ENCODE peak calls at places on chromosomes 3 and 15, in four cellular contexts. One of them, this sample, is unnamed.
A peak's percentile ranks its signal among the peaks of the same experiment; 100 is the strongest.

GRCh38 chr3:134643150-134643675 is 7.6 kb downstream of the KY start:
- DNase-seq in HCT116: no peak
- DNase-seq in GM12878: no peak
- DNase-seq in K562: no peak
- DNase-seq in this sample: peak; percentile 37

GRCh38 chr3:114519415-114519814 is 225.6 kb downstream of the TIGIT start:
- DNase-seq in HCT116: no peak
- DNase-seq in GM12878: peak; percentile 26
- DNase-seq in K562: no peak
- DNase-seq in this sample: no peak

GRCh38 chr15:50819344-50819743 is 53.8 kb upstream of the SPPL2A start:
- DNase-seq in HCT116: no peak
- DNase-seq in GM12878: no peak
- DNase-seq in K562: no peak
- DNase-seq in this sample: no peak

GRCh38 chr3:42714151-42714852 is 11.7 kb upstream of the HHATL start:
- DNase-seq in HCT116: no peak
- DNase-seq in GM12878: no peak
- DNase-seq in K562: no peak
- DNase-seq in this sample: no peak

GRCh38 chr3:81425198-81425868 is 336.1 kb downstream of the GBE1 start:
- DNase-seq in HCT116: no peak
- DNase-seq in GM12878: no peak
- DNase-seq in K562: no peak
- DNase-seq in this sample: no peak

GRCh38 chr3:66039590-66039887 is 821 bp upstream of the MAGI1 start:
- DNase-seq in HCT116: no peak
- DNase-seq in GM12878: no peak
- DNase-seq in K562: peak; percentile 17
- DNase-seq in this sample: no peak

GRCh38 chr3:134874737-134875413 is 79.8 kb downstream of the EPHB1 start:
- DNase-seq in HCT116: no peak
- DNase-seq in GM12878: no peak
- DNase-seq in K562: no peak
- DNase-seq in this sample: no peak

GRCh38 chr3:71210257-71211002 is 373.1 kb downstream of the FOXP1 start:
- DNase-seq in HCT116: no peak
- DNase-seq in GM12878: no peak
- DNase-seq in K562: peak; percentile 19
- DNase-seq in this sample: no peak

GRCh38 chr3:2873986-2874385 is 236.2 kb downstream of the IL5RA start:
- DNase-seq in HCT116: no peak
- DNase-seq in GM12878: no peak
- DNase-seq in K562: no peak
- DNase-seq in this sample: no peak

GRCh38 chr15:76198456-76199105 is 112.7 kb downstream of the ETFA start:
- DNase-seq in HCT116: no peak
- DNase-seq in GM12878: no peak
- DNase-seq in K562: no peak
- DNase-seq in this sample: no peak

GRCh38 chr15:78840661-78841060 is 29.4 kb upstream of the ADAMTS7 start:
- DNase-seq in HCT116: no peak
- DNase-seq in GM12878: no peak
- DNase-seq in K562: no peak
- DNase-seq in this sample: no peak
- TF ChIP-seq EGR1 in HCT116: no peak
- TF ChIP-seq EGR1 in GM12878: no peak
- TF ChIP-seq EGR1 in K562: no peak
- TF ChIP-seq EGR1 in this sample: no peak

GRCh38 chr3:99817047-99817436 is 620 bp upstream of the CMSS1 start:
- DNase-seq in HCT116: no peak
- DNase-seq in GM12878: no peak
- DNase-seq in K562: peak; percentile 25
- DNase-seq in this sample: peak; percentile 51

GRCh38 chr3:99818818-99819217 is 1.2 kb downstream of the CMSS1 start:
- DNase-seq in HCT116: no peak
- DNase-seq in GM12878: no peak
- DNase-seq in K562: no peak
- DNase-seq in this sample: no peak

DNA sequence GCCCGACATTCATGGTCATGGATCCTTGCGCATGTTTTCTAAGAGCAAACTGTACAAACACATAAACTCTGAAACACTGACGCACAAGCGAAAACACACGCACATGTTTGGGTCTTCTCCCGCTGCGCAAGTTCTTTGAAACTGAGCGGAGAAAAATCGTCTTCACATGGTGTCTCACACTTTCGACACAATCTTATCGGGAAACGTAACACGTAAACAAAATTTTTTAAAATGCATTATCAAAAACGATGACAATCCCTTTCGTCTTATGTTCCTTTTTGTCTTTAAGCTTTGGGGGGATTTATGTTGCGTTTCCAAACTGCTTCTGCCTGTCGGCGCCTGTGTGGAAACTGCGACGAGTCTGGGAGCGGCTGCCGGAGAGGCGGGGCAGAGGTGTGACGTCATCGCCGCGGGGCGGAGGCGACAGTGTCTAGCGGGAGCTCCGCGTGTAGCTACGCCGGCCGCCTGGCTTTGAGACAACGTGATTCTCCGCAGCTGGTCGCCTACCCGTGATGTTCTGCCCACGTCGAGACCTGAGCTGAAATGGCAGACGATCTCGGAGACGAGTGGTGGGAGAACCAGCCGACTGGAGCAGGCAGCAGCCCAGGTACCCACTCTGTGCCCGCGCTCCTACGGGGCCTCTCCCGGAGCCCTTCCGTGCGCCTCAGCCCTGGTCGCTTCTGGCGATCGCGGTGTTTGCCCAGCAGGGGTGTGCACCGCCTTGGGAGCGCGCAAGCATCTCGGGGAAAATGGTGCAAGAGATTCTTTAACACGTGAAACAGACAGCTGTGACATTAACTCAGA is at the start of gene CMSS1:
- DNase-seq in HCT116: peak; percentile 83
- DNase-seq in GM12878: peak; percentile 81
- DNase-seq in K562: peak; percentile 84
- DNase-seq in this sample: peak; percentile 58
- TF ChIP-seq POLR2A in HCT116: peak; percentile 51
- TF ChIP-seq POLR2A in GM12878: peak; percentile 95
- TF ChIP-seq POLR2A in K562: peak; percentile 87
- TF ChIP-seq POLR2A in this sample: peak; percentile 78

GRCh38 chr3:58062469-58062868 is 54.2 kb downstream of the FLNB start:
- DNase-seq in HCT116: no peak
- DNase-seq in GM12878: no peak
- DNase-seq in K562: no peak
- DNase-seq in this sample: no peak

GRCh38 chr3:58063022-58063421 is 54.8 kb downstream of the FLNB start:
- DNase-seq in HCT116: no peak
- DNase-seq in GM12878: no peak
- DNase-seq in K562: no peak
- DNase-seq in this sample: no peak

GRCh38 chr3:58058654-58059263 is 50.5 kb downstream of the FLNB start:
- DNase-seq in HCT116: no peak
- DNase-seq in GM12878: no peak
- DNase-seq in K562: no peak
- DNase-seq in this sample: no peak

GRCh38 chr3:58063424-58063823 is 55.2 kb downstream of the FLNB start:
- DNase-seq in HCT116: no peak
- DNase-seq in GM12878: no peak
- DNase-seq in K562: no peak
- DNase-seq in this sample: no peak

GRCh38 chr3:58059349-58060321 is 51.4 kb downstream of the FLNB start:
- DNase-seq in HCT116: no peak
- DNase-seq in GM12878: no peak
- DNase-seq in K562: no peak
- DNase-seq in this sample: no peak
- TF ChIP-seq EGR1 in HCT116: no peak
- TF ChIP-seq EGR1 in GM12878: no peak
- TF ChIP-seq EGR1 in K562: no peak
- TF ChIP-seq EGR1 in this sample: no peak

DNA sequence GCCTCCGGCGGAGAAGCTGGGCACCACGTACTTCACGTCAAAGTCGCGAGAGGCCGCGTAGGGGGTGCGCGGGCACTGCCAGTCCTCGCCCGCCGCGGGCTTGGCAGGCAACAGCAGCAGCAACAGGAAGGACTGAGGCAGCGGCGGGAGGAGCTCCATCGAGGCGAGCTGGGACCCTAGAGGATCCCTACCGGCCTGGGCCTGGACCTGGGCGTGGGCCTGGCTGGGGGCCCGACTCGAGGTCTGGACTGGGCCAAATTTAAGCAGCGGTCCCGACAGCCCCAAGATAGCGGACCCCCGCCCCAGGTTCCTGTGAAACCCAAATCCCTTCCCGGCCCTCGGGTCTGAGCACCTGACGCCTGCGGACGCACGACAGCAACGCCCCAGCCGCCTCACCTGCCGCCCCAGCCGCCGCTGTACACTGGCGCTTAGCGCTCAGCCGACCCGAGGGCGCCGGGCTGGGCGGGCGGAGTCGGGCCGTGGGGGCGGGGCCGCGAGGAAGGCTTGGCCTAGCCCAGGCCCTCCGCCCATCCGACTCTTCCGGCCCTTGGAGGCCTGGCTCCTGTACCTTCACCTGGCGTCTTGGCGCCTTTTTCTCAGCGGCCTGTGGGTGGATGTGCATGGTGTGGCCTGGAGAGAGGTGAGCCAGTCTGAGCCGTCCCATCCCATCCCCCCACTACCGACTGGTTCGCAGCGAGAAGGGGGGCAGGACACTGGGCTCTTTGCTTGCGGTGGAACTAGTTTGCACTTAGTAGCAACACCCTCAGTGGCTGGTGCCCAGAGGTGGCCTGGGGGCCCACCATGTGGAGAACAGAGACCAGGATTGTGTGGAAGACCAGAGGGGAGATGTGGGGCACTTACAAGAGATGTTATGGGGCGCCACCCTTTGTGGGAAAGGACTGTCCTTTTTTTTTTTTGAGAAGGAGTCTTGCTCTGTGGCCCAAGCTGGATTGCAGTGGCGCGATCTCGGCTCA is at the start of gene MST1R:
- DNase-seq in HCT116: peak; percentile 95
- DNase-seq in GM12878: peak; percentile 28
- DNase-seq in K562: peak; percentile 90
- DNase-seq in this sample: peak; percentile 95
- TF ChIP-seq POLR2A in HCT116: peak; percentile 82
- TF ChIP-seq POLR2A in GM12878: peak; percentile 80
- TF ChIP-seq POLR2A in K562: peak; percentile 71
- TF ChIP-seq POLR2A in this sample: no peak

DNA sequence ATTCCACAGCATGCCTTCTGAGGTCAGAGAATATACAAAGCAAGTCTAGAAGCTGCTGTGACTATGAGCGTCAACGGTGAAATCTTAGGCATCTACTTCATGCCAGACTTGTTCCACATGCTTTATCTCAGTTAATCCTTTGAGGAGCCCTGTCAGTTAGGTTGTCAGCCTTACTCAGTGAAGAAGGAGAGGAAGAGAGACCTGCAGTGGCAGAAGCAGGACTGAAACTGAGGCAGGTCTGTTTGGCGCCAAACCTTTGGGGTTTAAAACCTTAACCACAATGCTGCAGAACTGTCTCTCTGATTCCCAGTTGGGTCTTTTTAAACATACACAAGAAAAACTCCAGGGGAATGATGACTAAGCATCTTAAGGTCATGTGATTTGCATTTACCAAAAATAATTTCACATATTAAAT is 139.0 kb upstream of the LIPC start:
- DNase-seq in HCT116: no peak
- DNase-seq in GM12878: peak; percentile 13
- DNase-seq in K562: no peak
- DNase-seq in this sample: no peak
- TF ChIP-seq EGR1 in HCT116: no peak
- TF ChIP-seq EGR1 in GM12878: no peak
- TF ChIP-seq EGR1 in K562: no peak
- TF ChIP-seq EGR1 in this sample: no peak

DNA sequence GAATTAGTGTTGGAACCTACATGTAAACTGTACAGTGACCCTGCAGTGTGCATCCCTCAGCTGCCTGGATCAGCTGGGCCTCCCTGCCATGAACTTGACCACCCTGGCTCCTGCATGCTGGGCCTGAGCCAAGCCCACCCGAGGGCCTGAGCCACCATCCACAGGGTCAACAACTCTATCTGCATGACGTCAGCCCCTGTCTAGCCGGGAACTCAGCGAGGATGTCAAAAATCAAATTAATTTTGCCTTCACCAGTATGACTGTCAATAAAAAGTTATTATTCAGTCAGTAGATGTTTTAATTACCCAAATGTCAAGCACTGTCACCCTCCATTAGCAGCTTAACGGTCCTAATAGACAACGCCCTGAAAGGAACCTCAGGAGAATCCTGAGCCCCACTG is 181.4 kb downstream of the NTRK3 start:
- DNase-seq in HCT116: no peak
- DNase-seq in GM12878: no peak
- DNase-seq in K562: no peak
- DNase-seq in this sample: no peak
- TF ChIP-seq POLR2A in HCT116: no peak
- TF ChIP-seq POLR2A in GM12878: no peak
- TF ChIP-seq POLR2A in K562: no peak
- TF ChIP-seq POLR2A in this sample: no peak

DNA sequence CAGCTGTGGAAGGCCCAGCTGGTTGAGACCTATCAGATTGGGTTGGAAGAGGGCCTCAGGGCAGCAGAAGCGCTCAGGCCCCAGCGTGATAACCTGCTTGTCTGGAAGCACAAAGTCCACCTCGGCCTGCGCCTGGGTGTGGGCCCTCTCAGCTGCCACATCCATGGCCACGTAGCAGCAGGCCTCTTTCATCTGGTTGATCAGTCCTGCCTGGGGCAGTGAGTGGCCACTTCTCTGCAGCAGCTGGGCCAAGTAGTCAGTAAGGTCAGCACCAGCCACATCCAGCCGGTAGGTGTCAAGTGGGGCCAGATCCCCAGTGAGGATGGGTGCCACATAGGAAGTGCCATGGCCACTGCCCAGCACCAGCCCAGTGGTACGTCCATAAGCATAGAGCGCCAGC is 3.9 kb upstream of the CAMKV start:
- DNase-seq in HCT116: no peak
- DNase-seq in GM12878: no peak
- DNase-seq in K562: no peak
- DNase-seq in this sample: no peak
- TF ChIP-seq EGR1 in HCT116: no peak
- TF ChIP-seq EGR1 in GM12878: no peak
- TF ChIP-seq EGR1 in K562: no peak
- TF ChIP-seq EGR1 in this sample: no peak

GRCh38 chr3:195139091-195139875 is 131.7 kb downstream of the XXYLT1 start:
- DNase-seq in HCT116: no peak
- DNase-seq in GM12878: no peak
- DNase-seq in K562: no peak
- DNase-seq in this sample: no peak

GRCh38 chr3:195142519-195142918 is 128.4 kb downstream of the XXYLT1 start:
- DNase-seq in HCT116: no peak
- DNase-seq in GM12878: no peak
- DNase-seq in K562: no peak
- DNase-seq in this sample: no peak

GRCh38 chr3:195139876-195140240 is 131.1 kb downstream of the XXYLT1 start:
- DNase-seq in HCT116: no peak
- DNase-seq in GM12878: no peak
- DNase-seq in K562: peak; percentile 47
- DNase-seq in this sample: no peak

GRCh38 chr3:195140410-195140809 is 130.5 kb downstream of the XXYLT1 start:
- DNase-seq in HCT116: no peak
- DNase-seq in GM12878: no peak
- DNase-seq in K562: no peak
- DNase-seq in this sample: no peak

GRCh38 chr3:195140816-195141793 is 129.9 kb downstream of the XXYLT1 start:
- DNase-seq in HCT116: no peak
- DNase-seq in GM12878: no peak
- DNase-seq in K562: peak; percentile 83
- DNase-seq in this sample: no peak
- TF ChIP-seq POLR2A in HCT116: no peak
- TF ChIP-seq POLR2A in GM12878: no peak
- TF ChIP-seq POLR2A in K562: no peak
- TF ChIP-seq POLR2A in this sample: no peak